ENCODE peak calls at places on chromosomes 13 and 19, in six cellular contexts. C, E, O, B, T and P are unnamed samples.

GRCh38 chr13:35164324-35164932 is 222.4 kb downstream of the NBEA start:
- DNase-seq in C (no peak), E (peak; percentile 6), O (no peak), B (peak; percentile 43), T (peak; percentile 16), P (no peak)

GRCh38 chr19:3785464-3785937 is 680 bp downstream of the MATK start:
- DNase-seq in C (no peak), E (no peak), O (no peak), B (no peak), T (no peak), P (peak; percentile 48)

GRCh38 chr19:5271145-5271544 is 69.5 kb downstream of the PTPRS start:
- DNase-seq in C (no peak), E (no peak), O (no peak), B (peak; percentile 11), T (no peak), P (no peak)

GRCh38 chr13:43805071-43805468 is 18.3 kb upstream of the ENOX1 start:
- DNase-seq in C (peak; percentile 21), E (peak; percentile 99), O (no peak), B (peak; percentile 100), T (peak; percentile 34), P (peak; percentile 24)

GRCh38 chr19:10565028-10565566 is 713 bp downstream of the KRI1 start:
- DNase-seq in C (no peak), E (no peak), O (no peak), B (peak; percentile 40), T (peak; percentile 76), P (peak; percentile 80)

GRCh38 chr13:71290963-71291937 is 575.8 kb downstream of the DACH1 start:
- DNase-seq in C (peak; percentile 26), E (peak; percentile 43), O (no peak), B (peak; percentile 58), T (no peak), P (peak; percentile 58)

GRCh38 chr13:95535243-95535642 is 17.3 kb upstream of the CLDN10 start:
- DNase-seq in C (no peak), E (peak; percentile 94), O (no peak), B (peak; percentile 91), T (no peak), P (peak; percentile 5)

GRCh38 chr13:113952983-113953520 is 20.8 kb downstream of the C13orf46 start:
- DNase-seq in C (no peak), E (no peak), O (no peak), B (no peak), T (no peak), P (no peak)

GRCh38 chr13:72820156-72820897 is 38.4 kb downstream of the PIBF1 start:
- DNase-seq in C (no peak), E (peak; percentile 3), O (no peak), B (peak; percentile 87), T (no peak), P (no peak)

GRCh38 chr13:40191186-40191980 is 475.1 kb downstream of the FOXO1 start:
- DNase-seq in C (no peak), E (no peak), O (no peak), B (no peak), T (no peak), P (no peak)

GRCh38 chr13:30257433-30258099 is 49.8 kb downstream of the KATNAL1 start:
- DNase-seq in C (no peak), E (no peak), O (peak; percentile 5), B (no peak), T (peak; percentile 59), P (no peak)

GRCh38 chr19:43809762-43810696 is 7.8 kb upstream of the LYPD5 start:
- DNase-seq in C (no peak), E (peak; percentile 60), O (no peak), B (peak; percentile 76), T (peak; percentile 55), P (no peak)

GRCh38 chr13:51682691-51683090 is 98.4 kb downstream of the WDFY2 start:
- DNase-seq in C (no peak), E (no peak), O (no peak), B (peak; percentile 52), T (no peak), P (no peak)

GRCh38 chr19:7904074-7905020 is 670 bp downstream of the MAP2K7 start:
- DNase-seq in C (peak; percentile 58), E (no peak), O (no peak), B (no peak), T (peak; percentile 85), P (peak; percentile 75)

GRCh38 chr19:21496876-21497275 is 8.5 kb upstream of the ZNF429 start:
- DNase-seq in C (no peak), E (no peak), O (no peak), B (no peak), T (no peak), P (no peak)

GRCh38 chr13:110699148-110700145 is 6.5 kb downstream of the CARS2 start:
- DNase-seq in C (no peak), E (no peak), O (no peak), B (no peak), T (no peak), P (no peak)

GRCh38 chr19:31515931-31516330 is 166.7 kb upstream of the TSHZ3 start:
- DNase-seq in C (no peak), E (no peak), O (no peak), B (peak; percentile 34), T (no peak), P (no peak)

GRCh38 chr19:7006305-7006704 is 14.9 kb downstream of the MBD3L2B start:
- DNase-seq in C (no peak), E (no peak), O (no peak), B (no peak), T (no peak), P (no peak)

GRCh38 chr19:6457958-6458694 is 1.5 kb downstream of the SLC25A23 start:
- DNase-seq in C (peak; percentile 27), E (no peak), O (no peak), B (peak; percentile 8), T (no peak), P (no peak)

GRCh38 chr13:101417043-101417406 is 717 bp upstream of the NALCN start:
- DNase-seq in C (no peak), E (peak; percentile 87), O (no peak), B (peak; percentile 55), T (peak; percentile 51), P (no peak)

GRCh38 chr13:108959254-108959653 is 329.8 kb downstream of the MYO16 start:
- DNase-seq in C (no peak), E (peak; percentile 64), O (no peak), B (no peak), T (no peak), P (no peak)

GRCh38 chr13:21777166-21777565 is 106.3 kb downstream of the FGF9 start:
- DNase-seq in C (no peak), E (no peak), O (no peak), B (no peak), T (no peak), P (no peak)

GRCh38 chr13:97125810-97126738 is 96.1 kb upstream of the MBNL2 start:
- DNase-seq in C (peak; percentile 76), E (peak; percentile 75), O (no peak), B (peak; percentile 75), T (no peak), P (peak; percentile 27)

GRCh38 chr13:33763021-33763420 is 54.9 kb upstream of the RFC3 start:
- DNase-seq in C (no peak), E (no peak), O (no peak), B (peak; percentile 56), T (no peak), P (no peak)

GRCh38 chr19:33408116-33408515 is 34.6 kb downstream of the CEBPG start:
- DNase-seq in C (no peak), E (no peak), O (no peak), B (no peak), T (peak; percentile 23), P (no peak)

GRCh38 chr13:50891206-50891605 is 18.4 kb upstream of the RNASEH2B start:
- DNase-seq in C (no peak), E (no peak), O (no peak), B (no peak), T (no peak), P (no peak)

GRCh38 chr13:32951580-32951979 is 64.6 kb upstream of the KL start:
- DNase-seq in C (no peak), E (no peak), O (no peak), B (no peak), T (no peak), P (no peak)

GRCh38 chr13:81487151-81487550 is 1146.2 kb upstream of the SPRY2 start:
- DNase-seq in C (no peak), E (peak; percentile 17), O (peak; percentile 12), B (peak; percentile 1), T (peak; percentile 1), P (no peak)

GRCh38 chr19:2021453-2022140 is 6.1 kb upstream of the BTBD2 start:
- DNase-seq in C (no peak), E (no peak), O (no peak), B (no peak), T (no peak), P (no peak)

GRCh38 chr19:38673030-38673429 is 25.6 kb downstream of the ACTN4 start:
- DNase-seq in C (no peak), E (no peak), O (no peak), B (no peak), T (no peak), P (no peak)

GRCh38 chr19:38676878-38677646 is 29.6 kb downstream of the ACTN4 start:
- DNase-seq in C (no peak), E (no peak), O (no peak), B (no peak), T (no peak), P (no peak)

GRCh38 chr19:38674388-38675133 is 27.1 kb downstream of the ACTN4 start:
- DNase-seq in C (peak; percentile 78), E (peak; percentile 99), O (no peak), B (peak; percentile 61), T (no peak), P (no peak)

GRCh38 chr19:38676023-38676877 is 28.8 kb downstream of the ACTN4 start:
- DNase-seq in C (no peak), E (peak; percentile 66), O (no peak), B (peak; percentile 62), T (no peak), P (no peak)

GRCh38 chr19:38675611-38676010 is 28.2 kb downstream of the ACTN4 start:
- DNase-seq in C (no peak), E (no peak), O (no peak), B (no peak), T (no peak), P (peak; percentile 69)
- TF ChIP-seq CTCF in C (no peak), E (no peak), O (no peak), B (no peak), T (no peak), P (no peak)

GRCh38 chr13:87259479-87260083 is 411.6 kb upstream of the SLITRK5 start:
- DNase-seq in C (no peak), E (no peak), O (peak; percentile 15), B (no peak), T (peak; percentile 2), P (no peak)
- TF ChIP-seq CTCF in C (no peak), E (peak; percentile 29), O (peak; percentile 58), B (no peak), T (peak; percentile 59), P (no peak)

DNA sequence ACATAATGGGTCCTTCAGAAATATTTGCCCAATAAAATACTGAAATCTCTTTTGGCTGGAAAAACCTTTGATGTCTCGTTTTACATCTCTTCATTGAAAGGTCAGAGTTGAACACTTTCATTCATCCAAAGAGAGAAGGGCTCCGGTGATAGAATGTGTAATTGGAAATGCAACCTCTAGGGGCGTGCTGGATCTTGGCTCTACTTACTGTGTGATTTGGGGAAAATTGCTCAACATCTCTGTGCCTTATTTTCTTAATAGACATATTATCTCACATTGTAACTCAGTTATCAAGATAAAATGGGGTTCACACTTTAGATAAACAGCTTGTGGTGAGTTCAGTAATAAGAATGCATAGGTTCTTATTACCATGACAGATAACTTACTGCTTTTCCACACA is 1444.1 kb downstream of the SLITRK5 start:
- DNase-seq in C (no peak), E (no peak), O (no peak), B (no peak), T (no peak), P (no peak)
- TF ChIP-seq CTCF in C (no peak), E (peak; percentile 16), O (peak; percentile 42), B (peak; percentile 3), T (peak; percentile 29), P (no peak)

GRCh38 chr19:23823952-23824389 is 65.3 kb upstream of the ZNF681 start:
- DNase-seq in C (no peak), E (peak; percentile 30), O (no peak), B (peak; percentile 4), T (peak; percentile 27), P (peak; percentile 54)
- TF ChIP-seq CTCF in C (no peak), E (no peak), O (peak; percentile 49), B (peak; percentile 5), T (peak; percentile 22), P (peak; percentile 46)